ENCODE peak calls at places on chromosomes 11 and 22, in four cellular contexts. X is heart left ventricle, Q is RWPE2, Y is bronchial epithelial cell. F is an unnamed sample.

GRCh38 chr11:79466411-79466810 is 25.6 kb upstream of the TENM4 start:
- DNase-seq in X (no peak), Q (no peak), Y (peak; percentile 56), F (peak; percentile 19)

GRCh38 chr22:37290737-37291136 is 8.4 kb downstream of the CYTH4 start:
- DNase-seq in X (no peak), Q (no peak), Y (no peak), F (peak; percentile 82)

GRCh38 chr11:87063982-87064381 is 26.2 kb downstream of the TMEM135 start:
- DNase-seq in X (no peak), Q (no peak), Y (peak; percentile 5), F (peak; percentile 15)

GRCh38 chr22:41302016-41302767 is 867 bp downstream of the ZC3H7B start:
- DNase-seq in X (peak; percentile 14), Q (no peak), Y (no peak), F (no peak)

GRCh38 chr11:88434333-88434976 is 96.9 kb upstream of the CTSC start:
- DNase-seq in X (no peak), Q (no peak), Y (peak; percentile 63), F (no peak)

GRCh38 chr11:45834298-45834756 is 12.9 kb upstream of the CRY2 start:
- DNase-seq in X (no peak), Q (peak; percentile 4), Y (no peak), F (no peak)

GRCh38 chr22:39914584-39914983 is 13.7 kb downstream of the GRAP2 start:
- DNase-seq in X (no peak), Q (no peak), Y (no peak), F (no peak)

GRCh38 chr11:46278387-46279173 is 1.1 kb downstream of the CREB3L1 start:
- DNase-seq in X (peak; percentile 56), Q (no peak), Y (no peak), F (peak; percentile 75)

GRCh38 chr22:46846832-46847355 is 84.4 kb downstream of the TBC1D22A start:
- DNase-seq in X (no peak), Q (no peak), Y (no peak), F (no peak)

GRCh38 chr11:61152816-61153592 is 8.2 kb downstream of the VPS37C start:
- DNase-seq in X (no peak), Q (peak; percentile 33), Y (peak; percentile 88), F (peak; percentile 76)

GRCh38 chr11:118434553-118435232 is 1.6 kb upstream of the KMT2A start:
- DNase-seq in X (peak; percentile 23), Q (no peak), Y (no peak), F (peak; percentile 49)

GRCh38 chr11:65053826-65054503 is 4.4 kb downstream of the NAALADL1 start:
- DNase-seq in X (no peak), Q (no peak), Y (no peak), F (no peak)

GRCh38 chr11:102733232-102733875 is 8.6 kb upstream of the MMP8 start:
- DNase-seq in X (peak; percentile 15), Q (no peak), Y (peak; percentile 64), F (peak; percentile 43)

GRCh38 chr11:70826950-70827349 is 425.4 kb downstream of the SHANK2 start:
- DNase-seq in X (no peak), Q (no peak), Y (no peak), F (no peak)

GRCh38 chr11:15910761-15911160 is 445.6 kb downstream of the SOX6 start:
- DNase-seq in X (no peak), Q (no peak), Y (no peak), F (no peak)

GRCh38 chr11:19816040-19816439 is 103.4 kb downstream of the NAV2 start:
- DNase-seq in X (no peak), Q (no peak), Y (no peak), F (no peak)

GRCh38 chr11:26953770-26954392 is 40.0 kb upstream of the FIBIN start:
- DNase-seq in X (no peak), Q (no peak), Y (peak; percentile 65), F (peak; percentile 48)

GRCh38 chr22:24486501-24486921 is 8.6 kb upstream of the UPB1 start:
- DNase-seq in X (no peak), Q (no peak), Y (peak; percentile 74), F (peak; percentile 59)

GRCh38 chr11:92915551-92915950 is 53.9 kb upstream of the MTNR1B start:
- DNase-seq in X (no peak), Q (no peak), Y (no peak), F (no peak)

GRCh38 chr11:112785717-112786116 is 175.5 kb upstream of the NCAM1 start:
- DNase-seq in X (peak; percentile 52), Q (no peak), Y (peak; percentile 31), F (no peak)

GRCh38 chr11:118670063-118670462 is 9.4 kb downstream of the TREH start:
- DNase-seq in X (no peak), Q (no peak), Y (peak; percentile 59), F (no peak)

DNA sequence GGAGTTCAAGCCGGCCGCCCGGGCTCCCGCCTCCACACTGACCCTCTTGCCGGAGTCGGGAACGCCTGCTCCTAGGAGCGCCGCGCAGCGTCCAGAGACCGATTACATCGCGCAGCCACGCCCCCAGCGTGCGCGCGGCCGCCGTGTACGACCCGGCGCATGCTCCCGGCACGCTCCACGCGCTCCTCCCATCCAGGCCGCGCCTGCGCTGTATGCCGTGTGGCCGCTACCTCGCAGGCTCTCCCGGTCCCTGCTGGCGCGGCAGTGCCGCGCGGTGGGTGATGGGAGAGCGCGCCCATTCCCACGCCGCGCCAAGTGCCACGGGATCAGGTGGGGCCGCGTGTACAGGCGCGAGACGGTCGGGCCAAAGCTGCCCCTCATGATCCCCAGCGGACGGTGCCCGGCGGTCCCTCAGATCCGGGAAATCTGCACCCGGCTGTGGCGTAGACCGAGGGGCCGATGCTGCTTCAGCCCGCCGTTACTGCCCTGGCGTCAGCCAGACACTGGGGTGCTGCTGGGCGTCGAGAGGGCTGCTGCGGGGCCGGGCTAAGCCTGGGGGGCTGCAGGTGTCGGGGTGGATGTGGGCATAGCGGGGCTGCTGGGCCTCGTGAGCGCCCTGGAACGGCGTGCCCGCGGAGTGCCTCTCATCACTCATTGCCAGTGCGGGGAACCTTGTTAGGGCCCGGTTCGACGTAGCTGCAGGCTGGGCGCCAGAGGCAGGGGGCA is at the start of the genes GNB1L and RTL10:
- DNase-seq in X (peak; percentile 97), Q (peak; percentile 95), Y (peak; percentile 91), F (peak; percentile 96)
- TF ChIP-seq CTCF in X (no peak), Q (peak; percentile 7), Y (peak; percentile 40), F (no peak)

DNA sequence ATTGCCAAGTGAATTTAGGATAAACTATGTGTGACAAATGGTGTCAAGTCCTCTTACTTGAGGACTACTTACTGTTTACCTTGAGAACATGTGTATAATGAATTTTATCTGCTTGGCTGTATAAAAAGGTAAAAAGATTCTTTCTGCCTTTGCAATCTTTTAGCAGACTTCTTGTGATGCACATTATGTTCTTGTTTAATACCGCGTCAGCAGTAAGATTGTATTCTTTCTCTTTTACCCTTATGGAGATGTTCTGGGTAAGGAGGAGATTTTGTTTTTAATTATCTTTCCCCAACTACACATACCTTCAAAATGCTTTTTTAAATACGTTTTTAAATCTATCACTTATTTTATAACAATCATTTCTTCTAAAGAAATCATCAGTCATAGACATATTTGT is 1166.4 kb upstream of the CNTN5 start:
- DNase-seq in X (no peak), Q (no peak), Y (no peak), F (no peak)
- H3K4me3 ChIP-seq in X (no peak overlapping the region), Q (no peak overlapping the region), Y (no peak overlapping the region), F (no peak overlapping the region)

DNA sequence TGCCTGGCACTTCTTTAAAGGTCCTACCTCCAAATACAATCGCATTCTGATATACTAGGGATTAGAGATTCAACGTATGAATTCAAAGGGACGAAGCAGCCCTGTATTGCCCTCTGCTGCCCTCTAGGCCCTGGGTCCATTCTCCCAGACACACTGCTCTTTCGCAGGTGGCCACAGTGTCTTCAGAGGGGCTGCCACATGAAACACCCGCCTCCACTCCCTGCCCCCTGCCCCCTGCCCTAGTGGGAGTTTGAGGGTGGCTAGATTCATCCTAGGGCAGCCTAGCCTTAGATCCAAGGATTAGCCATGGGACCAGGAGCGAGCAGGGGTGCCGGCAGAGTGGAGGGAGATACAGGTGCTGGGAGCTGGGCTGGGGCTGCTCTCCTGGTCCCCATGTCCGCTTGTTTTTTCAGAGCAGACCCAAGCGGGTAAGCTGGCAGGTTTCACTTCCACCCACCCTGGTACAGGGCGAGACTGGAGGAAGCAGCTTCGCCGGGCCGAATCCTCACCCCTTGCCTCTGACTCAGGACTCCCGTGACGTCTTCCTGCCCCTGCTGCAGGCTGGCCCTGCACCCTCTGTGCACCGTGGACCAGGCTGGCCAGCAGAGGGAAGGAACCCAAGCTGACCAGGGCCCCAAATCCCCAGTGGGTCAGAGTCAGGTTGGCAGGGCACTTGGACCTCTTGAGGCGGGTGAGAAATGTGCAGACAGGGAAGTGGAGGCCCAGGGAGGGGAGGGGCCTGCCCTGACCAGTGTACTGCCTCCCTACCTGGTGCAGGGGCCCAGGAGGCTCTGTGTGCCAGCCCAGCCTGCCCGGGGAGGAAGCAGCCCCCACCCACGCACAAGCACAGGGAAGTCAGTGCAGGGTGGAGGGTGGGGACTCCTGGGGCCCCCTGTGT is 28.4 kb upstream of the HMOX1 start:
- DNase-seq in X (peak; percentile 73), Q (no peak), Y (peak; percentile 35), F (no peak)
- TF ChIP-seq CTCF in X (no peak), Q (peak; percentile 27), Y (no peak), F (peak; percentile 7)

GRCh38 chr11:83784419-83784818 is 498.3 kb upstream of the CCDC90B start:
- DNase-seq in X (no peak), Q (no peak), Y (no peak), F (no peak)
- H3K4me3 ChIP-seq in X (no peak overlapping the region), Q (no peak overlapping the region), Y (no peak overlapping the region), F (no peak overlapping the region)

GRCh38 chr11:133921513-133921912 is 35.3 kb downstream of the IGSF9B start:
- DNase-seq in X (no peak), Q (no peak), Y (no peak), F (no peak)

GRCh38 chr11:133921026-133921425 is 35.7 kb downstream of the IGSF9B start:
- DNase-seq in X (no peak), Q (no peak), Y (no peak), F (no peak)

GRCh38 chr11:133919330-133920108 is 37.2 kb downstream of the IGSF9B start:
- DNase-seq in X (no peak), Q (no peak), Y (no peak), F (no peak)

GRCh38 chr11:133918606-133919260 is 38.0 kb downstream of the IGSF9B start:
- DNase-seq in X (no peak), Q (no peak), Y (no peak), F (no peak)

GRCh38 chr11:133920109-133920990 is 36.4 kb downstream of the IGSF9B start:
- DNase-seq in X (no peak), Q (no peak), Y (no peak), F (no peak)
- TF ChIP-seq CTCF in X (no peak), Q (no peak), Y (no peak), F (no peak)

GRCh38 chr11:133082851-133083488 is 449.3 kb downstream of the OPCML start:
- DNase-seq in X (peak; percentile 51), Q (no peak), Y (no peak), F (no peak)

GRCh38 chr11:133078591-133079179 is 453.6 kb downstream of the OPCML start:
- DNase-seq in X (no peak), Q (no peak), Y (no peak), F (peak; percentile 9)

GRCh38 chr11:133081730-133082452 is 450.4 kb downstream of the OPCML start:
- DNase-seq in X (no peak), Q (no peak), Y (no peak), F (no peak)

GRCh38 chr11:133081020-133081419 is 451.3 kb downstream of the OPCML start:
- DNase-seq in X (no peak), Q (no peak), Y (no peak), F (no peak)

DNA sequence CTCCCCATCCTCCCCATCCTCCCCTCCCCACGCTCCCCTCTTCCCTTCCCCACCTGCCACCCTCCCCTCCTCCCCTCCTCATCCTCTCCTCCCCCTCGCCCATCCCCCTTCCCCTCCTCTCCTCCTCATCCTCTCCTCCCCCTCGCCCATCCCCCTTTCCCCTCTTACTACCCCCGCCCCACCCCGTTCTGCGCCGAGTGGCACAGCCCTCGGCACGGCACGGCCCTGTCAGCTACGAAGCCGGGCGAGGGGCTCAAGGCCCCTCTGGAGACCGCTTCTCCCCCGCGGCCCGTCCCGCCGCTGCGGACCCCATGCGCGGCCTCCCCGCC is 449.9 kb downstream of the OPCML start:
- DNase-seq in X (peak; percentile 57), Q (no peak), Y (no peak), F (no peak)
- H3K4me3 ChIP-seq in X (no peak overlapping the region), Q (no peak overlapping the region), Y (no peak overlapping the region), F (no peak overlapping the region)

F was measured in fibroblast of villous mesenchyme.